ENCODE peak calls at places on chromosomes 12 and 14, in seven cellular contexts. One of them, this sample, is unnamed.

GRCh38 chr12:13120431-13120830 is 17.0 kb upstream of the GSG1 start:
- DNase-seq in NB4: no peak
- DNase-seq in H9: no peak
- DNase-seq in HFF-Myc: no peak
- DNase-seq in heart right ventricle: no peak
- DNase-seq in hepatocyte: no peak
- DNase-seq in neural progenitor cell: no peak
- DNase-seq in this sample: no peak

GRCh38 chr14:53389207-53389606 is 236.1 kb upstream of the DDHD1 start:
- DNase-seq in neural progenitor cell: no peak
- DNase-seq in H9: no peak
- DNase-seq in heart right ventricle: no peak
- DNase-seq in NB4: no peak
- DNase-seq in hepatocyte: no peak
- DNase-seq in HFF-Myc: no peak
- DNase-seq in this sample: no peak

GRCh38 chr14:63862163-63862562 is 9.4 kb downstream of the SYNE2 start:
- DNase-seq in NB4: no peak
- DNase-seq in HFF-Myc: no peak
- DNase-seq in heart right ventricle: no peak
- DNase-seq in hepatocyte: no peak
- DNase-seq in H9: no peak
- DNase-seq in neural progenitor cell: no peak
- DNase-seq in this sample: no peak

GRCh38 chr12:121651381-121651780 is 18.1 kb downstream of the MORN3 start:
- DNase-seq in NB4: no peak
- DNase-seq in HFF-Myc: no peak
- DNase-seq in neural progenitor cell: no peak
- DNase-seq in H9: peak
- DNase-seq in hepatocyte: no peak
- DNase-seq in heart right ventricle: no peak
- DNase-seq in this sample: no peak

GRCh38 chr12:46265734-46266133 is 3.1 kb downstream of the SLC38A1 start:
- DNase-seq in neural progenitor cell: no peak
- DNase-seq in H9: no peak
- DNase-seq in HFF-Myc: no peak
- DNase-seq in heart right ventricle: no peak
- DNase-seq in hepatocyte: no peak
- DNase-seq in NB4: no peak
- DNase-seq in this sample: no peak

GRCh38 chr12:2306012-2306411 is 253.2 kb downstream of the CACNA1C start:
- DNase-seq in heart right ventricle: no peak
- DNase-seq in neural progenitor cell: peak
- DNase-seq in hepatocyte: no peak
- DNase-seq in HFF-Myc: no peak
- DNase-seq in NB4: peak
- DNase-seq in H9: peak
- DNase-seq in this sample: no peak

GRCh38 chr12:57632369-57632897 is 568 bp downstream of the B4GALNT1 start:
- DNase-seq in heart right ventricle: no peak
- DNase-seq in neural progenitor cell: peak
- DNase-seq in H9: peak
- DNase-seq in hepatocyte: peak
- DNase-seq in NB4: no peak
- DNase-seq in HFF-Myc: no peak
- DNase-seq in this sample: no peak

GRCh38 chr12:52050116-52050770 is 999 bp upstream of the NR4A1 start:
- DNase-seq in heart right ventricle: no peak
- DNase-seq in NB4: no peak
- DNase-seq in HFF-Myc: no peak
- DNase-seq in hepatocyte: peak
- DNase-seq in H9: peak
- DNase-seq in neural progenitor cell: no peak
- DNase-seq in this sample: peak

GRCh38 chr12:52206309-52207040 is 14.7 kb upstream of the KRT80 start:
- DNase-seq in heart right ventricle: no peak
- DNase-seq in H9: no peak
- DNase-seq in HFF-Myc: no peak
- DNase-seq in NB4: no peak
- DNase-seq in neural progenitor cell: no peak
- DNase-seq in hepatocyte: no peak
- DNase-seq in this sample: no peak

GRCh38 chr12:6563448-6564050 is 4.5 kb downstream of the NOP2 start:
- DNase-seq in heart right ventricle: peak
- DNase-seq in NB4: peak
- DNase-seq in neural progenitor cell: peak
- DNase-seq in HFF-Myc: no peak
- DNase-seq in hepatocyte: peak
- DNase-seq in H9: peak
- DNase-seq in this sample: peak

GRCh38 chr14:55129086-55129427 is at the start of gene LGALS3:
- DNase-seq in hepatocyte: peak
- DNase-seq in H9: peak
- DNase-seq in HFF-Myc: no peak
- DNase-seq in NB4: peak
- DNase-seq in heart right ventricle: peak
- DNase-seq in neural progenitor cell: peak
- DNase-seq in this sample: peak

GRCh38 chr12:111411187-111411764 is 5.6 kb downstream of the SH2B3 start:
- DNase-seq in heart right ventricle: no peak
- DNase-seq in HFF-Myc: no peak
- DNase-seq in hepatocyte: no peak
- DNase-seq in neural progenitor cell: peak
- DNase-seq in NB4: no peak
- DNase-seq in H9: no peak
- DNase-seq in this sample: no peak

GRCh38 chr12:62720661-62721330 is 214.2 kb downstream of the PPM1H start:
- DNase-seq in H9: no peak
- DNase-seq in NB4: no peak
- DNase-seq in heart right ventricle: no peak
- DNase-seq in hepatocyte: no peak
- DNase-seq in neural progenitor cell: no peak
- DNase-seq in HFF-Myc: peak
- DNase-seq in this sample: no peak

GRCh38 chr12:110616471-110617115 is 2.7 kb downstream of the TCTN1 start:
- DNase-seq in heart right ventricle: no peak
- DNase-seq in neural progenitor cell: no peak
- DNase-seq in H9: no peak
- DNase-seq in NB4: no peak
- DNase-seq in HFF-Myc: no peak
- DNase-seq in hepatocyte: no peak
- DNase-seq in this sample: no peak

GRCh38 chr14:57883061-57883460 is 17.2 kb upstream of the SLC35F4 start:
- DNase-seq in hepatocyte: no peak
- DNase-seq in H9: no peak
- DNase-seq in HFF-Myc: no peak
- DNase-seq in neural progenitor cell: no peak
- DNase-seq in heart right ventricle: no peak
- DNase-seq in NB4: no peak
- DNase-seq in this sample: no peak

GRCh38 chr12:80716711-80717469 is at the start of gene MYF5:
- DNase-seq in heart right ventricle: no peak
- DNase-seq in H9: peak
- DNase-seq in HFF-Myc: no peak
- DNase-seq in NB4: no peak
- DNase-seq in hepatocyte: no peak
- DNase-seq in neural progenitor cell: no peak
- DNase-seq in this sample: no peak

GRCh38 chr12:104456950-104457745 is 400 bp downstream of the CHST11 start:
- DNase-seq in heart right ventricle: peak
- DNase-seq in HFF-Myc: peak
- DNase-seq in hepatocyte: peak
- DNase-seq in neural progenitor cell: peak
- DNase-seq in H9: peak
- DNase-seq in NB4: peak
- DNase-seq in this sample: peak

GRCh38 chr12:22054155-22054554 is 8.1 kb downstream of the CMAS start:
- DNase-seq in HFF-Myc: no peak
- DNase-seq in H9: no peak
- DNase-seq in NB4: no peak
- DNase-seq in neural progenitor cell: no peak
- DNase-seq in heart right ventricle: no peak
- DNase-seq in hepatocyte: no peak
- DNase-seq in this sample: no peak

GRCh38 chr14:68795602-68796417 is 2.9 kb upstream of the ZFP36L1 start:
- DNase-seq in H9: peak
- DNase-seq in heart right ventricle: peak
- DNase-seq in NB4: no peak
- DNase-seq in neural progenitor cell: peak
- DNase-seq in hepatocyte: peak
- DNase-seq in HFF-Myc: no peak
- DNase-seq in this sample: peak

GRCh38 chr14:68794856-68795601 is 2.2 kb upstream of the ZFP36L1 start:
- DNase-seq in heart right ventricle: no peak
- DNase-seq in NB4: peak
- DNase-seq in hepatocyte: peak
- DNase-seq in neural progenitor cell: peak
- DNase-seq in H9: no peak
- DNase-seq in HFF-Myc: peak
- DNase-seq in this sample: peak

GRCh38 chr14:68797180-68797670 is 4.4 kb upstream of the ZFP36L1 start:
- DNase-seq in NB4: no peak
- DNase-seq in heart right ventricle: no peak
- DNase-seq in H9: peak
- DNase-seq in HFF-Myc: no peak
- DNase-seq in neural progenitor cell: peak
- DNase-seq in hepatocyte: no peak
- DNase-seq in this sample: no peak

GRCh38 chr14:68798621-68799020 is 5.8 kb upstream of the ZFP36L1 start:
- DNase-seq in neural progenitor cell: no peak
- DNase-seq in H9: no peak
- DNase-seq in NB4: no peak
- DNase-seq in HFF-Myc: no peak
- DNase-seq in heart right ventricle: no peak
- DNase-seq in hepatocyte: no peak
- DNase-seq in this sample: no peak

DNA sequence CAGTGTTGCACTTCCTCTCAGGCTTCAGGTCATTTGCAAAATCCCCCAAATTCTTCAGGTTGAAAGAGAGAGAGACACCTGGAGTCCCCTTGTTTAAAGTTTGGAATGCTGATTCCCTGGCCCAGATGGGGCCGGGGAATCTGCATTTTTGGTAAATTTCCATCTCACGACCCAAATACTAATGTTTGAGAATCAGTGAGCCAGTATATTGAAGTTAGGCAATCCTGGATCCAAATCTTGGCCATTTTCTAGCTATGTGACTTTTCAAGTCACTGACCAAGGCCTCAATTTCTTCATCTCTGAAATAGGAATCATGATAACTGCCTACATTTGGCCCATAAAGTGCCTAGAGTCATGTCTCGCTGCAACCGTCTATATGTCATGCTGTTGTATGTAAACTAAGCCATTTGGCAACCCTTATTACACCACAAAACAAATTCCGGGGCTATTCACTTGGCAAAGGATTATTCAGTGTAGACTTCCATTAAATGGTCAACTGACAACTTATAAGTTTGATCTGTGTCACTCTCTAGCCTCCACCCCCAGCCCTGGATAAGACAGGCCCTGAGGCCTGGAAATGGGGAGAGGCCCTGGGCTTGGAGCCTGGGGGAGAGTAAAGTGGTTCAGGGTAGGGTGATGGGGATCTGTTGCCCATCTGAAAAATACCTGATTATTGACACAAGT is 3.7 kb upstream of the ZFP36L1 start:
- DNase-seq in HFF-Myc: no peak
- DNase-seq in NB4: no peak
- DNase-seq in hepatocyte: no peak
- DNase-seq in heart right ventricle: no peak
- DNase-seq in H9: no peak
- DNase-seq in neural progenitor cell: no peak
- DNase-seq in this sample: peak
- TF ChIP-seq CTCF in HFF-Myc: no peak
- TF ChIP-seq CTCF in NB4: no peak
- TF ChIP-seq CTCF in hepatocyte: no peak
- TF ChIP-seq CTCF in heart right ventricle: no peak
- TF ChIP-seq CTCF in H9: no peak
- TF ChIP-seq CTCF in neural progenitor cell: no peak
- TF ChIP-seq CTCF in this sample: no peak

DNA sequence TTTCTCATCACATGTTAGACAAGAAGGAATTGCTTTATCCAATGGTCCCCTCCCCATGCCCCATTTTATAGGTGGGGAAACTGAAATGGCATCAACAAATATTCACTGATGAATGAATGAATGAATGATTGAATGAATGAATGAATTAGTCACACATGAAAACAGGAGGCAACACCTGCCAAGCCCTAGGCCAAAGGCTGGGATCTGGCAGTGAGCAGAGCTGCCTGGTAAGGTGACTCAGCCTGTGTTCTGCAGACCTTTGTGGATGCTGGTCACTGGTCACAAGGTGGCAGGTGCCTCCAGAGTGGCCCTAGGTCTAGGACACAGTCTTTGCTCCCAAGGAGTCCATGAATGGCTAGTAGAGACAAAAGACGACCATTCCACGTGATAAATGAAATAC is 188.4 kb downstream of the RBM19 start:
- DNase-seq in heart right ventricle: no peak
- DNase-seq in HFF-Myc: no peak
- DNase-seq in NB4: no peak
- DNase-seq in neural progenitor cell: no peak
- DNase-seq in H9: no peak
- DNase-seq in hepatocyte: no peak
- DNase-seq in this sample: no peak
- TF ChIP-seq CTCF in heart right ventricle: no peak
- TF ChIP-seq CTCF in HFF-Myc: no peak
- TF ChIP-seq CTCF in NB4: no peak
- TF ChIP-seq CTCF in neural progenitor cell: no peak
- TF ChIP-seq CTCF in H9: no peak
- TF ChIP-seq CTCF in hepatocyte: no peak
- TF ChIP-seq CTCF in this sample: no peak

GRCh38 chr12:126616441-126616840 is 1551.2 kb downstream of the AACS start:
- DNase-seq in heart right ventricle: no peak
- DNase-seq in HFF-Myc: no peak
- DNase-seq in hepatocyte: no peak
- DNase-seq in neural progenitor cell: no peak
- DNase-seq in H9: no peak
- DNase-seq in NB4: no peak
- DNase-seq in this sample: no peak

GRCh38 chr12:126617312-126617711 is 1552.1 kb downstream of the AACS start:
- DNase-seq in hepatocyte: no peak
- DNase-seq in H9: peak
- DNase-seq in heart right ventricle: no peak
- DNase-seq in NB4: peak
- DNase-seq in neural progenitor cell: peak
- DNase-seq in HFF-Myc: no peak
- DNase-seq in this sample: peak
- TF ChIP-seq CTCF in hepatocyte: peak
- TF ChIP-seq CTCF in H9: peak
- TF ChIP-seq CTCF in heart right ventricle: no peak
- TF ChIP-seq CTCF in NB4: peak
- TF ChIP-seq CTCF in neural progenitor cell: peak
- TF ChIP-seq CTCF in HFF-Myc: peak
- TF ChIP-seq CTCF in this sample: peak

DNA sequence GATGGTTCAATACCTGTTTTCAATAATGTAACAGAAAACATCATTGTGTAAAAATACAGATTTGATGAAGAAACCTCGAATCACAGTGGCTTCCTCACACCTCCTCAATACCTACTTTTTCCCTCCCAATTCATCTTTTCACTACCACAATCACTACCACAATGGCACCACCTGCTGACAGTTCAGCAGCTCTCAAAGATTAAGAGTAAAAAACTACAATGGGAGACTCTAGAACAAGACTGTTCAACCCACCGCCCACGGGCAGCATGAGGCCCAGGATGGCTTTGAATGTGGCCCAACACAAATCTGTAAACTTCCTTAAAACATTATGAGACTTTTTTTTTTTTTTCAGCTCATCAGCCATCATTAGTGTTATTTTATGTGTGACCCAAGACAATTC is 15.2 kb downstream of the MED6 start:
- DNase-seq in HFF-Myc: no peak
- DNase-seq in heart right ventricle: no peak
- DNase-seq in neural progenitor cell: peak
- DNase-seq in H9: no peak
- DNase-seq in NB4: peak
- DNase-seq in hepatocyte: no peak
- DNase-seq in this sample: no peak
- TF ChIP-seq CTCF in HFF-Myc: no peak
- TF ChIP-seq CTCF in heart right ventricle: no peak
- TF ChIP-seq CTCF in neural progenitor cell: no peak
- TF ChIP-seq CTCF in H9: no peak
- TF ChIP-seq CTCF in NB4: no peak
- TF ChIP-seq CTCF in hepatocyte: peak
- TF ChIP-seq CTCF in this sample: no peak